ENCODE peak calls at places on chromosomes 11 and 22, in ten cellular contexts. J, A, H, R, M, G, L, W, O and I are unnamed samples.

GRCh38 chr11:8018742-8019631 is 31.9 kb downstream of the EIF3F start:
- DNase-seq in J (peak; percentile 82), A (peak; percentile 77), H (peak; percentile 77), R (peak; percentile 70), M (peak; percentile 28), G (peak; percentile 70), L (no peak), W (peak; percentile 74), O (peak; percentile 79), I (peak; percentile 43)

GRCh38 chr11:66649903-66650302 is 11.4 kb downstream of the RBM4 start:
- DNase-seq in J (no peak), A (no peak), H (no peak), R (no peak), M (no peak), G (no peak), L (no peak), W (no peak), O (no peak), I (no peak)

GRCh38 chr11:36736103-36736502 is 138.1 kb upstream of the RAG2 start:
- DNase-seq in J (no peak), A (no peak), H (no peak), R (no peak), M (no peak), G (no peak), L (no peak), W (no peak), O (no peak), I (no peak)

GRCh38 chr11:122340607-122341006 is 224.6 kb upstream of the BLID start:
- DNase-seq in J (no peak), A (no peak), H (no peak), R (no peak), M (no peak), G (no peak), L (no peak), W (no peak), O (no peak), I (no peak)

GRCh38 chr11:44145011-44145777 is 49.7 kb downstream of the EXT2 start:
- DNase-seq in J (no peak), A (no peak), H (no peak), R (no peak), M (no peak), G (no peak), L (no peak), W (peak; percentile 13), O (no peak), I (no peak)

GRCh38 chr11:32381149-32381548 is 54.2 kb downstream of the WT1 start:
- DNase-seq in J (no peak), A (no peak), H (no peak), R (no peak), M (no peak), G (no peak), L (no peak), W (no peak), O (no peak), I (no peak)

GRCh38 chr22:32202539-32203180 is 2.2 kb downstream of the RFPL2 start:
- DNase-seq in J (no peak), A (no peak), H (peak; percentile 44), R (peak; percentile 26), M (peak; percentile 37), G (peak; percentile 16), L (no peak), W (peak; percentile 23), O (no peak), I (no peak)

GRCh38 chr11:64754919-64755662 is 4.7 kb downstream of the PYGM start:
- DNase-seq in J (no peak), A (peak; percentile 13), H (no peak), R (no peak), M (no peak), G (no peak), L (no peak), W (no peak), O (no peak), I (no peak)

DNA sequence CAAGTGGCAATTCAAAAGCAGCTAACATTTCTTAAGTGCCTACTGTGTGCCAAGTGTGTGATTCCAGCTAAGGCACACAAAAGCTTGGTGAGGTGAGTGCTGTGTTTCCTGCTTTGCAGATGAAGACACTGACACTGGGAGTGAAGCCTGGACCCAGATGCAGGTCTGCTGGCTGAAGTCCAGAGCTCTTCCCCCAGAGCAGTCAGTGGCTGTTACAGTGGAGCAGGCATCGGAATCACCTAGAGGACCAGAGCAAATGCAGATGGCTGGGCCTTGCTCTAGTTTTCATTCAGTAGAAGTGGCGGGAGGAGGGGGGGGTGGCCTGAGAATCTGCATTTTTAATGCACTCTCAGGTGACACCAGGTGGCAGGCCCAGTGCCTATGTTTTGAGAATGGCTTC is 342.3 kb downstream of the CADM1 start:
- DNase-seq in J (no peak), A (no peak), H (no peak), R (no peak), M (no peak), G (no peak), L (no peak), W (no peak), O (no peak), I (no peak)
- TF ChIP-seq CTCF in J (no peak), A (no peak), H (no peak), R (no peak), M (no peak), G (no peak), L (no peak), W (no peak), O (no peak), I (no peak)

GRCh38 chr11:61827573-61828378 is at the start of gene FADS2:
- DNase-seq in J (peak; percentile 82), A (peak; percentile 94), H (peak; percentile 81), R (peak; percentile 95), M (peak; percentile 74), G (peak; percentile 49), L (peak; percentile 91), W (peak; percentile 90), O (peak; percentile 94), I (peak; percentile 73)

GRCh38 chr11:61829806-61830205 is 1.7 kb downstream of the FADS2 start:
- DNase-seq in J (no peak), A (no peak), H (no peak), R (no peak), M (no peak), G (no peak), L (no peak), W (no peak), O (no peak), I (no peak)

GRCh38 chr11:61828379-61828628 is 204 bp downstream of the FADS2 start:
- DNase-seq in J (no peak), A (no peak), H (no peak), R (no peak), M (no peak), G (no peak), L (no peak), W (no peak), O (no peak), I (no peak)

GRCh38 chr11:61830318-61831105 is 2.4 kb downstream of the FADS2 start:
- DNase-seq in J (no peak), A (peak; percentile 44), H (peak; percentile 31), R (no peak), M (no peak), G (no peak), L (no peak), W (peak; percentile 65), O (no peak), I (no peak)

DNA sequence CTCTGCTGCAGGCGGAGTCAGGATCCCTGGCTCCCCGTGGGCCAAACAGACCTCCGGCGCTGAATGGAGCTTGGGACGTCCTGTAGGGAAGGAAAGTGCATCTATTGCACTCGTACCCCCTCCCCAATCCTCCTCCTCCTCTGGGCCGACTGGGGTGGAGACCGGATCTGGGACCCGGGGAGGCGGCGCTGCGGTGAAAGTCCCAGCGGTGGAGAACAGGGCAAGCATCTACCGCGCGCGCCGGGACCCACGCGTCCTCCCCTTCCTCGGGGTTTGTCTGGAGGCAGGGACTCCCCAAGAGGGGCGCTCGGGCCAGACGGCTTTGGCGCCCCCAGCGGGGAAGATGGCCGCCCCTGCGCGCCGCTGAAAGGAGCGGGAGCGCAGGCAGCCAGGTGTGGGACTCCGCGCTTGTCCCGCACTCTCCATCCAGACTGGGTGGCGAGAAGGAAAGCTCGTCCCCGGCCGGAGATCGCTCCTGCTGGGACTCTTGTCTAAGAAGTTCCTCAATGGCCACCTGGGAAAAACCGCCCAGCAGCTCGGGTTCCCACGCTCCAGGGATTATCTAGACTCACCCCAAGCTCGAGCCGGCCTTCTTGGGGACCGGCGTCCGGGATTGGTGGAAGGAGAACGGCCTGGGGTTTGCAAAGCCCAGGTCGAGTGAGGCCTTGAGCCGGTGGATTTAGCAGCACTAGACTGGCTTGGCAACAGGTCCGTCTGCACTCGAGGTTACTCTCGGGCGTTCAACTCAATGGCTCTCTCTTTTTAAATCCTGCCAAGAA is 718 bp downstream of the FADS2 start:
- DNase-seq in J (peak; percentile 80), A (peak; percentile 46), H (no peak), R (peak; percentile 18), M (peak; percentile 13), G (no peak), L (no peak), W (peak; percentile 24), O (peak; percentile 63), I (no peak)
- TF ChIP-seq CTCF in J (peak; percentile 59), A (peak; percentile 30), H (peak; percentile 74), R (peak; percentile 28), M (peak; percentile 63), G (peak; percentile 29), L (peak; percentile 55), W (peak; percentile 37), O (peak; percentile 27), I (peak; percentile 37)

GRCh38 chr11:114586797-114587196 is 8.8 kb downstream of the NXPE4 start:
- DNase-seq in J (no peak), A (no peak), H (no peak), R (peak; percentile 14), M (no peak), G (no peak), L (no peak), W (no peak), O (no peak), I (no peak)
- TF ChIP-seq CTCF in J (no peak), A (no peak), H (no peak), R (peak; percentile 25), M (no peak), G (no peak), L (peak; percentile 19), W (peak; percentile 36), O (no peak), I (no peak)

GRCh38 chr11:131223198-131223975 is 147.0 kb upstream of the NTM start:
- DNase-seq in J (no peak), A (no peak), H (no peak), R (no peak), M (no peak), G (no peak), L (no peak), W (no peak), O (no peak), I (no peak)

GRCh38 chr11:131218542-131218941 is 151.9 kb upstream of the NTM start:
- DNase-seq in J (no peak), A (no peak), H (no peak), R (no peak), M (no peak), G (no peak), L (no peak), W (no peak), O (no peak), I (no peak)

DNA sequence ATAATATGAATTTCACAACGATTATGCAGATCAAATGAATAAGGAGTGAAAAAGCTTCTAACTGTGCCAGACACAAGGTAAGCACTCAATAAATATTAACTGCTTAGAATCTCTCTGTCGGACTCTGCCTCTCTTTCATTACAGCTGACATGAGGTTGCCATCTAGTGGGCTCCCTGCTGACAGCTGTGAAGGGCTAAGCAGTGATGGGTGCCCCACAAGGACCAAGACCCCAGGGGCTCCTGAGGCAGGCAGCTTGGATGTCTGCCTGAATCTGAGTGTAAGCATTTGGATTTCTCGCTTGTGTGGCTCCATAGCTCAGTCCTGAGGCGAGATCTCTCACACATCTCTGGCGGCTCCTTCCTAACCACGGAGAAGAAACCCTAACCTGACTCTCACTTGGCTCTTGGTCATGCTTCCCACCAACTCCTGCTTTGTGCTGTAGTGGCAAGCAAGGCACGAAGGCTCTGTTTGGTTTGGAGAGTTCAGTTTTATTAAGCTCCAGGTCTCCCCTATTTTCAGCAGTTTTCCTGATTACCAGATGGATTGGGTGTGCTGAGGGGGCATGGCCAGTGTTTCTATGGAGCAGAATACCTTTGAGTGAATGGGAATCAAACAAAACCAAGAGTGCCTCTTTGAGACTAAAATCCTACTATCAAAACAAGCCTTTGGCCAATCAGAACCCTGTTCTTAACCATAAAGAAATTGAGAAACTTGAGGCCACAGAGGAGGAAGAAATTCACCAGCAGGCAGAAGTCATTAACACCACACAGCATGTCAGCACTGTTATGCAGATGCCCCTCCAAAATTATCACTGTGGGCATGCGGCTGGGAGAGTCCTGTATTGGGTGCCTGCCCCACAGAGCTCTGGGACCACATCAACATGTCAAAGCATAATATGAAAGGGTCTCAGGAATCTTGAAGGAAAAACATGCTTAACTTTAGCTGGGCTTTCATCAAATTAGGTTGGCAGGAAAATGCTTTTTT is 152.8 kb upstream of the NTM start:
- DNase-seq in J (no peak), A (no peak), H (peak; percentile 41), R (peak; percentile 2), M (peak; percentile 27), G (no peak), L (no peak), W (peak; percentile 9), O (no peak), I (no peak)
- TF ChIP-seq CTCF in J (no peak), A (no peak), H (peak; percentile 79), R (peak; percentile 24), M (peak; percentile 61), G (no peak), L (peak; percentile 31), W (peak; percentile 43), O (no peak), I (peak; percentile 84)